ENCODE peak calls at places on chromosome 1, in nine cellular contexts. One of them, this sample, is unnamed. For H3K4me1, the result is how much of the 10 kb centered on the place peaks cover.

GRCh38 chr1:61434276-61434675 is 290.7 kb downstream of the TM2D1 start:
- DNase-seq in astrocyte: peak
- DNase-seq in PC-3: peak
- DNase-seq in IMR-90: peak
- DNase-seq in mesendoderm: no peak
- DNase-seq in fibroblast of lung: no peak
- DNase-seq in neuronal stem cell: no peak
- DNase-seq in endothelial cell of umbilical vein: peak
- DNase-seq in endodermal cell: no peak
- DNase-seq in this sample: no peak

GRCh38 chr1:11641776-11642305 is 12.4 kb downstream of the FBXO2 start:
- DNase-seq in astrocyte: no peak
- DNase-seq in PC-3: no peak
- DNase-seq in IMR-90: no peak
- DNase-seq in mesendoderm: no peak
- DNase-seq in fibroblast of lung: no peak
- DNase-seq in neuronal stem cell: no peak
- DNase-seq in endothelial cell of umbilical vein: no peak
- DNase-seq in endodermal cell: no peak
- DNase-seq in this sample: no peak

GRCh38 chr1:156163712-156164464 is 10.5 kb downstream of the SEMA4A start:
- DNase-seq in astrocyte: no peak
- DNase-seq in PC-3: no peak
- DNase-seq in IMR-90: no peak
- DNase-seq in mesendoderm: no peak
- DNase-seq in fibroblast of lung: no peak
- DNase-seq in neuronal stem cell: no peak
- DNase-seq in endothelial cell of umbilical vein: no peak
- DNase-seq in endodermal cell: no peak
- DNase-seq in this sample: no peak

GRCh38 chr1:240998024-240998423 is 359.0 kb downstream of the RGS7 start:
- DNase-seq in astrocyte: peak
- DNase-seq in PC-3: peak
- DNase-seq in IMR-90: no peak
- DNase-seq in mesendoderm: no peak
- DNase-seq in fibroblast of lung: no peak
- DNase-seq in neuronal stem cell: no peak
- DNase-seq in endothelial cell of umbilical vein: peak
- DNase-seq in endodermal cell: no peak
- DNase-seq in this sample: no peak

GRCh38 chr1:168477792-168478191 is 66.0 kb downstream of the XCL2 start:
- DNase-seq in astrocyte: no peak
- DNase-seq in PC-3: no peak
- DNase-seq in IMR-90: no peak
- DNase-seq in mesendoderm: no peak
- DNase-seq in fibroblast of lung: no peak
- DNase-seq in neuronal stem cell: no peak
- DNase-seq in endothelial cell of umbilical vein: no peak
- DNase-seq in endodermal cell: no peak
- DNase-seq in this sample: no peak

GRCh38 chr1:230878584-230878975 is 10.3 kb upstream of the C1orf198 start:
- DNase-seq in astrocyte: peak
- DNase-seq in PC-3: no peak
- DNase-seq in IMR-90: peak
- DNase-seq in mesendoderm: no peak
- DNase-seq in fibroblast of lung: peak
- DNase-seq in neuronal stem cell: no peak
- DNase-seq in endothelial cell of umbilical vein: no peak
- DNase-seq in endodermal cell: no peak
- DNase-seq in this sample: no peak

GRCh38 chr1:198681247-198681646 is 42.4 kb downstream of the PTPRC start:
- DNase-seq in astrocyte: peak
- DNase-seq in PC-3: peak
- DNase-seq in IMR-90: peak
- DNase-seq in mesendoderm: no peak
- DNase-seq in fibroblast of lung: peak
- DNase-seq in neuronal stem cell: no peak
- DNase-seq in endothelial cell of umbilical vein: peak
- DNase-seq in endodermal cell: no peak
- DNase-seq in this sample: no peak

GRCh38 chr1:23210351-23210785 is 6.9 kb downstream of the HTR1D start:
- DNase-seq in astrocyte: no peak
- DNase-seq in PC-3: peak
- DNase-seq in IMR-90: no peak
- DNase-seq in mesendoderm: peak
- DNase-seq in fibroblast of lung: no peak
- DNase-seq in neuronal stem cell: no peak
- DNase-seq in endothelial cell of umbilical vein: no peak
- DNase-seq in endodermal cell: peak
- DNase-seq in this sample: no peak

GRCh38 chr1:43265431-43265830 is 4.4 kb upstream of the TMEM125 start:
- DNase-seq in astrocyte: no peak
- DNase-seq in PC-3: no peak
- DNase-seq in IMR-90: no peak
- DNase-seq in mesendoderm: no peak
- DNase-seq in fibroblast of lung: no peak
- DNase-seq in neuronal stem cell: no peak
- DNase-seq in endothelial cell of umbilical vein: no peak
- DNase-seq in endodermal cell: no peak
- DNase-seq in this sample: no peak

GRCh38 chr1:54413295-54413694 is 7.1 kb upstream of the SSBP3 start:
- DNase-seq in astrocyte: no peak
- DNase-seq in PC-3: peak
- DNase-seq in IMR-90: peak
- DNase-seq in mesendoderm: no peak
- DNase-seq in fibroblast of lung: peak
- DNase-seq in neuronal stem cell: no peak
- DNase-seq in endothelial cell of umbilical vein: peak
- DNase-seq in endodermal cell: no peak
- DNase-seq in this sample: no peak

GRCh38 chr1:174626031-174627020 is 178.6 kb downstream of the GPR52 start:
- DNase-seq in astrocyte: peak
- DNase-seq in PC-3: peak
- DNase-seq in IMR-90: peak
- DNase-seq in mesendoderm: no peak
- DNase-seq in fibroblast of lung: peak
- DNase-seq in neuronal stem cell: no peak
- DNase-seq in endothelial cell of umbilical vein: no peak
- DNase-seq in endodermal cell: no peak
- DNase-seq in this sample: no peak

GRCh38 chr1:41768538-41768937 is 150.2 kb downstream of the HIVEP3 start:
- DNase-seq in astrocyte: no peak
- DNase-seq in PC-3: no peak
- DNase-seq in IMR-90: no peak
- DNase-seq in mesendoderm: no peak
- DNase-seq in fibroblast of lung: no peak
- DNase-seq in neuronal stem cell: no peak
- DNase-seq in endothelial cell of umbilical vein: no peak
- DNase-seq in endodermal cell: no peak
- DNase-seq in this sample: no peak
- H3K9ac ChIP-seq in astrocyte: no peak
- H3K9ac ChIP-seq in PC-3: no peak
- H3K9ac ChIP-seq in IMR-90: no peak
- H3K9ac ChIP-seq in mesendoderm: no peak
- H3K9ac ChIP-seq in fibroblast of lung: no peak
- H3K9ac ChIP-seq in neuronal stem cell: no peak
- H3K9ac ChIP-seq in endothelial cell of umbilical vein: no peak
- H3K9ac ChIP-seq in endodermal cell: no peak
- H3K9ac ChIP-seq in this sample: no peak

GRCh38 chr1:44674113-44675000 is at the start of the genes ARMH1 and TMEM53:
- DNase-seq in astrocyte: peak
- DNase-seq in PC-3: peak
- DNase-seq in IMR-90: peak
- DNase-seq in mesendoderm: peak
- DNase-seq in fibroblast of lung: peak
- DNase-seq in neuronal stem cell: peak
- DNase-seq in endothelial cell of umbilical vein: peak
- DNase-seq in endodermal cell: peak
- DNase-seq in this sample: peak

GRCh38 chr1:44673675-44674112 is 587 bp downstream of the TMEM53 start:
- DNase-seq in astrocyte: peak
- DNase-seq in PC-3: peak
- DNase-seq in IMR-90: no peak
- DNase-seq in mesendoderm: no peak
- DNase-seq in fibroblast of lung: no peak
- DNase-seq in neuronal stem cell: no peak
- DNase-seq in endothelial cell of umbilical vein: no peak
- DNase-seq in endodermal cell: no peak
- DNase-seq in this sample: no peak

GRCh38 chr1:44675186-44675585 is 672 bp downstream of the ARMH1 start:
- DNase-seq in astrocyte: no peak
- DNase-seq in PC-3: no peak
- DNase-seq in IMR-90: no peak
- DNase-seq in mesendoderm: no peak
- DNase-seq in fibroblast of lung: no peak
- DNase-seq in neuronal stem cell: no peak
- DNase-seq in endothelial cell of umbilical vein: no peak
- DNase-seq in endodermal cell: no peak
- DNase-seq in this sample: no peak

GRCh38 chr1:44672254-44672955 is 1.9 kb downstream of the TMEM53 start:
- DNase-seq in astrocyte: peak
- DNase-seq in PC-3: peak
- DNase-seq in IMR-90: peak
- DNase-seq in mesendoderm: peak
- DNase-seq in fibroblast of lung: peak
- DNase-seq in neuronal stem cell: no peak
- DNase-seq in endothelial cell of umbilical vein: peak
- DNase-seq in endodermal cell: peak
- DNase-seq in this sample: no peak

DNA sequence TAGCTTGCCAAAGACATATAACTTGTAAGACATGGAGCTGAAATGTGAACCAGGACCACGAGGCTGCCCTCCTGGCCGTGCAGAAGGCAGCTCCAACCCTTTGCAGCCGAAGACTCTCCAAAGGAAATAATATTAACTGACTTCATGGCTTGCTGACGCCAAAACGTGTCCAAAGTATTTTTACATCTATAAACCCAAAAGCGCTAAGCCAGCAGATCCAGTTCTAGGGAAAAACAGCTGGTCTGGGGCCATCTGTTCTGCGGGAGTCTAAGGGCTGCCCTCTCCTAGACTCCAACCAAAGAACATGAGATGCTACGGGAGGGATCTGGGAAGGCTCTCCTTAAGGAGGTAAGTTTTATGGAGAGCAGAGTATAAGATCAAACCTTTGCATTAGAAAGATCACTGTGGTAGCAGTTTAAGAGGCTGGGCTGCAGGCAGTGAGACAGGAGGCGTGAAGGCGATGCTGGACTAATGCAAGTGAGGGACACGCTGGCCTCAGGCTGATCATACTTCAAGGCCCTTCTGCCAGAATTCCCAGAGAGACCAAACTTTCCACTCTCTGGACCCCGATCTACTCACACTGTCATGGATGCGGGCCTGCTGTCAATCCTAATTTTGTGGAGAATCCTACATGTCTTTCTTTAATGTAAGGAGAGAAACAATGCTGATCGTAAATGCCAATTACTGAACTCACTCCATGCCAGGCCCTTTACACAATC is 1.2 kb downstream of the TMEM53 start:
- DNase-seq in astrocyte: no peak
- DNase-seq in PC-3: no peak
- DNase-seq in IMR-90: no peak
- DNase-seq in mesendoderm: no peak
- DNase-seq in fibroblast of lung: no peak
- DNase-seq in neuronal stem cell: no peak
- DNase-seq in endothelial cell of umbilical vein: no peak
- DNase-seq in endodermal cell: no peak
- DNase-seq in this sample: no peak
- H3K4me1 ChIP-seq in astrocyte: under half
- H3K4me1 ChIP-seq in PC-3: under half
- H3K4me1 ChIP-seq in IMR-90: under half
- H3K4me1 ChIP-seq in mesendoderm: under half
- H3K4me1 ChIP-seq in fibroblast of lung: under half
- H3K4me1 ChIP-seq in neuronal stem cell: under half
- H3K4me1 ChIP-seq in endothelial cell of umbilical vein: under half
- H3K4me1 ChIP-seq in endodermal cell: under half
- H3K4me1 ChIP-seq in this sample: under half

GRCh38 chr1:37922767-37923550 is 23.9 kb downstream of the INPP5B start:
- DNase-seq in astrocyte: no peak
- DNase-seq in PC-3: no peak
- DNase-seq in IMR-90: no peak
- DNase-seq in mesendoderm: no peak
- DNase-seq in fibroblast of lung: no peak
- DNase-seq in neuronal stem cell: no peak
- DNase-seq in endothelial cell of umbilical vein: no peak
- DNase-seq in endodermal cell: no peak
- DNase-seq in this sample: no peak

GRCh38 chr1:37923551-37923889 is 23.3 kb downstream of the INPP5B start:
- DNase-seq in astrocyte: no peak
- DNase-seq in PC-3: no peak
- DNase-seq in IMR-90: no peak
- DNase-seq in mesendoderm: no peak
- DNase-seq in fibroblast of lung: no peak
- DNase-seq in neuronal stem cell: no peak
- DNase-seq in endothelial cell of umbilical vein: no peak
- DNase-seq in endodermal cell: no peak
- DNase-seq in this sample: no peak

GRCh38 chr1:37926061-37926924 is 20.6 kb downstream of the INPP5B start:
- DNase-seq in astrocyte: no peak
- DNase-seq in PC-3: no peak
- DNase-seq in IMR-90: no peak
- DNase-seq in mesendoderm: no peak
- DNase-seq in fibroblast of lung: no peak
- DNase-seq in neuronal stem cell: no peak
- DNase-seq in endothelial cell of umbilical vein: no peak
- DNase-seq in endodermal cell: no peak
- DNase-seq in this sample: no peak

GRCh38 chr1:37930246-37931142 is 16.4 kb downstream of the INPP5B start:
- DNase-seq in astrocyte: no peak
- DNase-seq in PC-3: peak
- DNase-seq in IMR-90: peak
- DNase-seq in mesendoderm: no peak
- DNase-seq in fibroblast of lung: no peak
- DNase-seq in neuronal stem cell: no peak
- DNase-seq in endothelial cell of umbilical vein: no peak
- DNase-seq in endodermal cell: no peak
- DNase-seq in this sample: no peak

GRCh38 chr1:37925316-37925715 is 21.5 kb downstream of the INPP5B start:
- DNase-seq in astrocyte: no peak
- DNase-seq in PC-3: no peak
- DNase-seq in IMR-90: no peak
- DNase-seq in mesendoderm: no peak
- DNase-seq in fibroblast of lung: no peak
- DNase-seq in neuronal stem cell: no peak
- DNase-seq in endothelial cell of umbilical vein: no peak
- DNase-seq in endodermal cell: no peak
- DNase-seq in this sample: no peak
- H3K9ac ChIP-seq in astrocyte: no peak
- H3K9ac ChIP-seq in PC-3: no peak
- H3K9ac ChIP-seq in IMR-90: no peak
- H3K9ac ChIP-seq in mesendoderm: no peak
- H3K9ac ChIP-seq in fibroblast of lung: no peak
- H3K9ac ChIP-seq in neuronal stem cell: no peak
- H3K9ac ChIP-seq in endothelial cell of umbilical vein: no peak
- H3K9ac ChIP-seq in endodermal cell: no peak
- H3K9ac ChIP-seq in this sample: no peak

DNA sequence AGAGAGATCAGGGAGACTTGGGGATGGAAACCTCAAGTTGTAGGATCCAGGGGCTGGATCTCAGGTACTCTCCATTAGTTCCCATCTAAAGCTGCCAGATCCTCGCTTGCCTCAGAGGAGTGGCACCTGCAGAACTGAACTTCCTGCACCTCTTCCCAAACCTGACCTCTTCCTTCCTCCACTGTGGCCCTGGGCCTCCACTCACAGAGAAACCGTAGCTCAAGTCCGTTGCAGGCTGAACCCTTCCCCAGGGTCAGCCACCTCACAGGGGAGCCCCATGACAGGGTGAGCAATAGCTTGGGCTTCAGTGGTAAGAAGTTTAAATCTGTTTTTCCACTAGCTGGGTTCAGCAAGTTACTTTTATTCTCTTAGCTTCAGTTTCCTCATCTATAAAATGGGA is 11.7 kb upstream of the CFAP45 start:
- DNase-seq in astrocyte: no peak
- DNase-seq in PC-3: no peak
- DNase-seq in IMR-90: no peak
- DNase-seq in mesendoderm: no peak
- DNase-seq in fibroblast of lung: no peak
- DNase-seq in neuronal stem cell: no peak
- DNase-seq in endothelial cell of umbilical vein: peak
- DNase-seq in endodermal cell: no peak
- DNase-seq in this sample: no peak
- H3K4me1 ChIP-seq in astrocyte: half or more
- H3K4me1 ChIP-seq in PC-3: half or more
- H3K4me1 ChIP-seq in IMR-90: under half
- H3K4me1 ChIP-seq in mesendoderm: half or more
- H3K4me1 ChIP-seq in fibroblast of lung: under half
- H3K4me1 ChIP-seq in neuronal stem cell: under half
- H3K4me1 ChIP-seq in endothelial cell of umbilical vein: under half
- H3K4me1 ChIP-seq in endodermal cell: half or more
- H3K4me1 ChIP-seq in this sample: under half